ENCODE peak calls at places on chromosomes 16 and 17, in six cellular contexts. O is breast epithelium, Y is pancreas, K is fibroblast of pulmonary artery, L is epithelial cell of esophagus, J is MM.1S. I is an unnamed sample.

GRCh38 chr17:56656961-56657360 is 63.5 kb downstream of the NOG start:
- DNase-seq in J (no peak), O (no peak), Y (no peak), L (no peak), K (no peak), I (no peak)

GRCh38 chr17:33302394-33302793 is 9.3 kb upstream of the ASIC2 start:
- DNase-seq in K (no peak), L (no peak), O (no peak), Y (no peak), J (no peak), I (no peak)

GRCh38 chr16:67163164-67163902 is 1.2 kb upstream of the HSF4 start:
- DNase-seq in J (no peak), Y (peak; percentile 62), K (peak; percentile 52), O (no peak), L (peak; percentile 73), I (peak; percentile 39)

GRCh38 chr16:80616362-80616761 is 75.6 kb downstream of the DYNLRB2 start:
- DNase-seq in O (no peak), J (no peak), L (no peak), Y (no peak), K (no peak), I (no peak)

GRCh38 chr17:64097196-64097936 is 32.6 kb downstream of the ERN1 start:
- DNase-seq in J (no peak), Y (no peak), K (peak; percentile 77), L (peak; percentile 41), O (no peak), I (no peak)

GRCh38 chr17:55462711-55463110 is 41.1 kb upstream of the MMD start:
- DNase-seq in Y (no peak), O (no peak), L (no peak), J (no peak), K (no peak), I (no peak)

GRCh38 chr16:6066601-6067000 is 969.0 kb upstream of the EEF2KMT start:
- DNase-seq in Y (no peak), J (no peak), O (no peak), L (no peak), K (no peak), I (no peak)

GRCh38 chr17:13478326-13478830 is 123.4 kb downstream of the HS3ST3A1 start:
- DNase-seq in L (no peak), Y (no peak), K (no peak), O (no peak), J (no peak), I (peak; percentile 39)

GRCh38 chr16:56742030-56742984 is 12.4 kb downstream of the NUP93 start:
- DNase-seq in O (no peak), L (peak; percentile 83), K (peak; percentile 78), J (no peak), Y (no peak), I (peak; percentile 78)

GRCh38 chr17:40602445-40603443 is 37.5 kb upstream of the CCR7 start:
- DNase-seq in O (no peak), Y (no peak), L (no peak), J (no peak), K (no peak), I (no peak)

GRCh38 chr16:14409563-14409962 is 220.5 kb downstream of the PARN start:
- DNase-seq in O (no peak), K (peak; percentile 88), L (peak; percentile 96), Y (no peak), J (no peak), I (peak; percentile 97)

GRCh38 chr17:74361613-74362391 is at the start of gene BTBD17:
- DNase-seq in O (no peak), J (no peak), Y (peak; percentile 87), L (peak; percentile 17), K (no peak), I (no peak)

GRCh38 chr17:75352079-75352569 is 53.4 kb downstream of the GRB2 start:
- DNase-seq in O (no peak), J (no peak), Y (no peak), L (peak; percentile 78), K (no peak), I (no peak)

GRCh38 chr17:29563816-29564215 is 3.0 kb downstream of the ABHD15 start:
- DNase-seq in K (no peak), Y (peak; percentile 25), J (peak; percentile 18), L (no peak), O (no peak), I (no peak)

GRCh38 chr17:75065562-75066151 is 18.6 kb downstream of the KCTD2 start:
- DNase-seq in Y (no peak), L (peak; percentile 32), O (no peak), J (peak; percentile 49), K (peak; percentile 43), I (peak; percentile 58)

GRCh38 chr16:89784409-89784808 is 32.0 kb downstream of the FANCA start:
- DNase-seq in L (no peak), K (no peak), J (no peak), Y (no peak), O (no peak), I (no peak)

GRCh38 chr16:88077328-88078108 is 126.3 kb downstream of the BANP start:
- DNase-seq in Y (peak; percentile 39), O (no peak), J (no peak), K (no peak), L (no peak), I (no peak)

GRCh38 chr17:7839199-7839889 is 5.3 kb downstream of the KDM6B start:
- DNase-seq in Y (no peak), L (peak; percentile 87), O (no peak), J (no peak), K (no peak), I (no peak)

GRCh38 chr17:16652252-16652651 is 1.4 kb downstream of the ZNF624 start:
- DNase-seq in O (no peak), Y (no peak), J (no peak), K (no peak), L (no peak), I (no peak)

GRCh38 chr16:72094266-72094610 is 591 bp downstream of the DHX38 start:
- DNase-seq in L (peak; percentile 27), J (peak; percentile 21), Y (no peak), O (no peak), K (no peak), I (peak; percentile 8)

GRCh38 chr16:19583665-19584300 is 28.3 kb downstream of the VPS35L start:
- DNase-seq in K (peak; percentile 71), O (no peak), J (peak; percentile 39), Y (no peak), L (peak; percentile 71), I (peak; percentile 53)

GRCh38 chr17:10875411-10875810 is 37.5 kb upstream of the PIRT start:
- DNase-seq in L (no peak), O (no peak), K (peak; percentile 3), Y (no peak), J (peak; percentile 24), I (no peak)

GRCh38 chr17:38466346-38467315 is 38.4 kb downstream of the ARHGAP23 start:
- DNase-seq in J (no peak), Y (no peak), L (no peak), K (no peak), O (no peak), I (no peak)

GRCh38 chr17:38465420-38466345 is 37.4 kb downstream of the ARHGAP23 start:
- DNase-seq in O (no peak), L (peak; percentile 45), J (no peak), K (peak; percentile 45), Y (no peak), I (peak; percentile 89)

GRCh38 chr17:38464723-38465419 is 36.6 kb downstream of the ARHGAP23 start:
- DNase-seq in L (peak; percentile 87), K (peak; percentile 96), J (no peak), Y (no peak), O (peak; percentile 69), I (peak; percentile 96)

GRCh38 chr17:38469875-38470274 is 41.6 kb downstream of the ARHGAP23 start:
- DNase-seq in J (no peak), Y (no peak), L (peak; percentile 45), O (no peak), K (peak; percentile 70), I (peak; percentile 73)

DNA sequence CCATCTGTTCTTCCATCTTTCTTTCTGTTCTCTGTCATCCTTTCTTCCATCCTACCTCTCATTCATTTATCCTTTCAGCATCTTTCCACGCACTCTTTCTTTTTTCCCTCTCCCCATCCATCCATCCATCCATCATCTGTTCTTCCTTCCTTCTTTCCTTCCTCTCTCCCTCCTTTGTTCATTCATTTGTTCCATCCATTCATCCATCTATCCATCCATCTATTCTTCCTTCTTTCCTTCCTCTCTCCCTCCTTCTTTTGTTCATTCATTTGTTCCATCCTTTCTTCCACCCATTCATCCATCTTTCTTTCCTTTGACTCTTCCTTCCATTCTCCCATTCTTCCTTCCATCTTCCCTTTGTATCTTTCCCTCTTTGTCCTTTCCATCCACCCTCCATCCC is 39.2 kb downstream of the ARHGAP23 start:
- DNase-seq in O (no peak), K (no peak), L (no peak), J (no peak), Y (no peak), I (no peak)
- TF ChIP-seq CTCF in O (no peak), K (no peak), L (no peak), J (no peak), Y (no peak), I (no peak)

GRCh38 chr16:85689285-85689949 is 663 bp upstream of the GINS2 start:
- DNase-seq in L (no peak), J (no peak), O (no peak), K (no peak), Y (no peak), I (no peak)
- H3K4me3 ChIP-seq in L (no peak overlapping the region), J (peak overlapping the region; percentile 15), O (peak overlapping the region; percentile 55), K (peak overlapping the region; percentile 48), Y (peak overlapping the region; percentile 37), I (peak overlapping the region; percentile 53)

GRCh38 chr16:74774223-74775139 is at the start of gene FA2H:
- DNase-seq in Y (peak; percentile 97), J (peak; percentile 76), O (peak; percentile 87), K (peak; percentile 23), L (peak; percentile 90), I (no peak)
- TF ChIP-seq CTCF in Y (peak; percentile 24), J (peak; percentile 23), O (no peak), K (no peak), L (peak; percentile 3), I (no peak)

GRCh38 chr17:6660765-6661463 is 9.4 kb downstream of the C17orf100 start:
- DNase-seq in L (no peak), J (no peak), K (no peak), O (peak; percentile 15), Y (no peak), I (no peak)
- H3K4me3 ChIP-seq in L (no peak overlapping the region), J (no peak overlapping the region), K (no peak overlapping the region), O (no peak overlapping the region), Y (no peak overlapping the region), I (no peak overlapping the region)

I was measured in AG10803.